ENCODE peak calls at places on chromosome 15, in ten cellular contexts. D is nephron progenitor cell, J is progenitor cell of endocrine pancreas, K is GM20000, X is choroid plexus epithelial cell, H is cardiac fibroblast, V is IMR-90, R is type B pancreatic cell, Z is heart right ventricle, S is dorsolateral prefrontal cortex. B is an unnamed sample.

GRCh38 chr15:53869044-53869805 is 109.0 kb upstream of the UNC13C start:
- DNase-seq in V (no peak), K (no peak), D (peak; percentile 12), R (no peak), X (no peak), S (no peak), Z (no peak), J (no peak), H (peak; percentile 1), B (no peak)

GRCh38 chr15:78037779-78038305 is 39.7 kb downstream of the TBC1D2B start:
- DNase-seq in X (no peak), J (no peak), V (no peak), H (no peak), D (no peak), Z (no peak), K (no peak), S (no peak), R (no peak), B (no peak)

GRCh38 chr15:76803049-76803571 is 102.0 kb downstream of the SCAPER start:
- DNase-seq in Z (no peak), S (no peak), V (no peak), H (no peak), J (no peak), D (no peak), R (no peak), X (no peak), K (no peak), B (no peak)

GRCh38 chr15:62296756-62297507 is 131.8 kb upstream of the C2CD4B start:
- DNase-seq in S (no peak), J (no peak), X (no peak), K (no peak), R (no peak), V (no peak), H (no peak), D (no peak), Z (no peak), B (no peak)

GRCh38 chr15:48424076-48424475 is 92.8 kb downstream of the DUT start:
- DNase-seq in S (no peak), H (peak; percentile 45), X (peak; percentile 53), V (peak; percentile 72), Z (no peak), K (peak; percentile 17), R (no peak), D (no peak), J (no peak), B (no peak)

GRCh38 chr15:99434506-99435137 is 131.2 kb upstream of the MEF2A start:
- DNase-seq in K (no peak), R (peak; percentile 56), X (no peak), V (no peak), D (no peak), H (no peak), S (peak; percentile 2), J (no peak), Z (peak; percentile 2), B (peak; percentile 16)

GRCh38 chr15:63374686-63375520 is 6.7 kb downstream of the CA12 start:
- DNase-seq in D (no peak), R (no peak), V (peak; percentile 80), K (no peak), H (peak; percentile 80), S (peak; percentile 35), Z (peak; percentile 22), X (peak; percentile 86), J (no peak), B (no peak)

GRCh38 chr15:55741592-55742497 is 1.1 kb downstream of the PRTG start:
- DNase-seq in X (peak; percentile 12), R (no peak), V (no peak), Z (peak; percentile 8), S (no peak), D (peak; percentile 50), K (peak; percentile 53), H (peak; percentile 20), J (peak; percentile 33), B (no peak)

GRCh38 chr15:51724673-51725072 is 12.8 kb downstream of the LYSMD2 start:
- DNase-seq in D (no peak), X (no peak), R (no peak), J (no peak), S (no peak), Z (no peak), H (no peak), V (no peak), K (no peak), B (no peak)

GRCh38 chr15:89030311-89030710 is 57.9 kb upstream of the ABHD2 start:
- DNase-seq in V (no peak), R (no peak), H (peak; percentile 39), D (no peak), X (no peak), Z (no peak), K (no peak), J (no peak), S (no peak), B (no peak)

GRCh38 chr15:89781055-89781454 is 4.9 kb downstream of the MESP2 start:
- DNase-seq in H (no peak), V (no peak), K (no peak), J (no peak), X (no peak), D (no peak), R (no peak), S (no peak), Z (no peak), B (no peak)

GRCh38 chr15:98983333-98983732 is 24.3 kb downstream of the PGPEP1L start:
- DNase-seq in D (no peak), X (peak; percentile 75), Z (peak; percentile 63), K (no peak), J (no peak), V (peak; percentile 84), H (peak; percentile 85), S (no peak), R (no peak), B (peak; percentile 27)

GRCh38 chr15:94397377-94397776 is 166.0 kb downstream of the MCTP2 start:
- DNase-seq in V (no peak), J (no peak), Z (peak; percentile 14), X (no peak), K (no peak), D (no peak), H (peak; percentile 6), R (no peak), S (no peak), B (no peak)

GRCh38 chr15:27935328-27935727 is 163.8 kb downstream of the OCA2 start:
- DNase-seq in V (no peak), X (no peak), H (no peak), D (no peak), S (no peak), K (no peak), R (no peak), J (no peak), Z (no peak), B (no peak)

GRCh38 chr15:27933562-27933961 is 165.6 kb downstream of the OCA2 start:
- DNase-seq in D (no peak), J (no peak), S (no peak), Z (no peak), H (no peak), K (no peak), V (no peak), X (no peak), R (no peak), B (no peak)

GRCh38 chr15:27937873-27938272 is 161.2 kb downstream of the OCA2 start:
- DNase-seq in H (no peak), J (no peak), R (no peak), V (no peak), K (no peak), D (no peak), Z (no peak), X (no peak), S (no peak), B (no peak)

GRCh38 chr15:27932600-27932999 is 166.5 kb downstream of the OCA2 start:
- DNase-seq in K (no peak), S (no peak), Z (no peak), J (no peak), X (no peak), R (no peak), H (no peak), V (no peak), D (no peak), B (no peak)

GRCh38 chr15:27934782-27935181 is 164.3 kb downstream of the OCA2 start:
- DNase-seq in X (no peak), V (no peak), K (no peak), J (no peak), Z (no peak), H (no peak), S (no peak), R (no peak), D (no peak), B (no peak)
- TF ChIP-seq CTCF in X (no peak), V (no peak), K (no peak), J (no peak), Z (no peak), H (no peak), S (no peak), R (no peak), D (no peak), B (no peak)

DNA sequence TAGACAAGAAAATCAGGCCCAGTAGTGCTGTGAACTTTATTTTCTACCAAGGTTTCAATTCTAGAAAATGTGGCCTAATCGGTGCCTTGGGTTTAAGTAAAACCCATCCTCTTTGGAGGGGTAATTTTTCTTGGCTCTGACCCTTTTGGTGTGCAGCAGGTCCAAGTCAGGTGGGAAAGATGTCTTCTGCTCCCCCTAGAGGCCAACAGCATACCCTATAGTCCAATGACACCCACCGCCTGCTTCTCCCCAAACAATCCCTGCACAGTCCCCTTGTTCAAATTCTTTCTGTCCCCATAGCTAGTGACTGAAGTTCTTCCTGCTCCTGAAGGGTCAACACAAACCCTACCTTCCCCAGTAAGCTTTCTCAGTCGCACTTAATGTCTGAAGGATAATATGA is 261.8 kb upstream of the GOLGA6L4 start:
- DNase-seq in S (no peak), R (no peak), Z (no peak), H (peak; percentile 27), K (peak; percentile 39), V (peak; percentile 4), J (no peak), X (peak; percentile 36), D (no peak), B (no peak)
- TF ChIP-seq CTCF in S (no peak), R (peak; percentile 52), Z (no peak), H (peak; percentile 41), K (peak; percentile 48), V (peak; percentile 7), J (peak; percentile 43), X (peak; percentile 62), D (peak; percentile 33), B (no peak)

GRCh38 chr15:43146187-43146586 is 12.8 kb downstream of the TMEM62 start:
- DNase-seq in K (no peak), X (no peak), R (no peak), H (no peak), S (no peak), V (no peak), D (no peak), Z (no peak), J (no peak), B (no peak)

GRCh38 chr15:43144512-43144911 is 11.1 kb downstream of the TMEM62 start:
- DNase-seq in J (no peak), K (peak; percentile 34), R (no peak), Z (no peak), S (no peak), X (no peak), H (no peak), V (no peak), D (no peak), B (no peak)

GRCh38 chr15:43143203-43143941 is 10.0 kb downstream of the TMEM62 start:
- DNase-seq in S (no peak), Z (no peak), X (no peak), V (peak; percentile 16), J (no peak), K (peak; percentile 49), R (no peak), D (no peak), H (peak; percentile 17), B (no peak)
- TF ChIP-seq CTCF in S (no peak), Z (no peak), X (no peak), V (no peak), J (no peak), K (no peak), R (no peak), D (no peak), H (no peak), B (no peak)

GRCh38 chr15:93121994-93122910 is 33.2 kb upstream of the RGMA start:
- DNase-seq in J (no peak), X (no peak), V (no peak), Z (no peak), H (no peak), R (no peak), D (no peak), S (no peak), K (no peak), B (no peak)
- TF ChIP-seq CTCF in J (no peak), X (no peak), V (no peak), Z (no peak), H (no peak), R (no peak), D (no peak), S (no peak), K (no peak), B (no peak)

B was measured in omental fat pad.